ENCODE peak calls at places on chromosome 3, in nine cellular contexts. One of them, this sample, is unnamed.

GRCh38 chr3:19025441-19025840 is 122.9 kb upstream of the KCNH8 start:
- DNase-seq in tibial artery: no peak
- DNase-seq in heart right ventricle: no peak
- DNase-seq in H1: no peak
- DNase-seq in HL-60: no peak
- DNase-seq in breast epithelium: no peak
- DNase-seq in ovary: no peak
- DNase-seq in tibial nerve: no peak
- DNase-seq in psoas muscle: no peak
- DNase-seq in this sample: no peak

GRCh38 chr3:131903988-131904415 is 130.8 kb downstream of the CPNE4 start:
- DNase-seq in breast epithelium: no peak
- DNase-seq in psoas muscle: peak; percentile 9
- DNase-seq in ovary: no peak
- DNase-seq in tibial nerve: no peak
- DNase-seq in tibial artery: no peak
- DNase-seq in HL-60: no peak
- DNase-seq in H1: no peak
- DNase-seq in heart right ventricle: no peak
- DNase-seq in this sample: no peak

GRCh38 chr3:41304603-41305002 is 105.3 kb downstream of the CTNNB1 start:
- DNase-seq in HL-60: no peak
- DNase-seq in breast epithelium: no peak
- DNase-seq in heart right ventricle: no peak
- DNase-seq in tibial nerve: no peak
- DNase-seq in ovary: no peak
- DNase-seq in tibial artery: no peak
- DNase-seq in H1: no peak
- DNase-seq in psoas muscle: no peak
- DNase-seq in this sample: peak; percentile 50

GRCh38 chr3:37594873-37595783 is 266.6 kb upstream of the CTDSPL start:
- DNase-seq in tibial nerve: no peak
- DNase-seq in HL-60: no peak
- DNase-seq in tibial artery: no peak
- DNase-seq in breast epithelium: no peak
- DNase-seq in H1: no peak
- DNase-seq in ovary: no peak
- DNase-seq in heart right ventricle: no peak
- DNase-seq in psoas muscle: no peak
- DNase-seq in this sample: no peak

GRCh38 chr3:177574232-177574856 is 377.1 kb upstream of the TBL1XR1 start:
- DNase-seq in breast epithelium: no peak
- DNase-seq in H1: no peak
- DNase-seq in tibial nerve: no peak
- DNase-seq in heart right ventricle: no peak
- DNase-seq in tibial artery: no peak
- DNase-seq in HL-60: no peak
- DNase-seq in ovary: no peak
- DNase-seq in psoas muscle: no peak
- DNase-seq in this sample: no peak

GRCh38 chr3:17181413-17181907 is 296.7 kb downstream of the PLCL2 start:
- DNase-seq in tibial nerve: no peak
- DNase-seq in HL-60: no peak
- DNase-seq in ovary: no peak
- DNase-seq in tibial artery: no peak
- DNase-seq in breast epithelium: no peak
- DNase-seq in psoas muscle: no peak
- DNase-seq in heart right ventricle: no peak
- DNase-seq in H1: no peak
- DNase-seq in this sample: no peak

GRCh38 chr3:96750094-96750767 is 64.2 kb upstream of the EPHA6 start:
- DNase-seq in breast epithelium: no peak
- DNase-seq in tibial artery: no peak
- DNase-seq in ovary: no peak
- DNase-seq in tibial nerve: no peak
- DNase-seq in H1: no peak
- DNase-seq in heart right ventricle: no peak
- DNase-seq in psoas muscle: no peak
- DNase-seq in HL-60: no peak
- DNase-seq in this sample: no peak

GRCh38 chr3:120908030-120908802 is at the start of gene STXBP5L:
- DNase-seq in heart right ventricle: peak; percentile 60
- DNase-seq in ovary: peak; percentile 97
- DNase-seq in breast epithelium: peak; percentile 53
- DNase-seq in psoas muscle: peak; percentile 50
- DNase-seq in H1: peak; percentile 97
- DNase-seq in HL-60: peak; percentile 25
- DNase-seq in tibial nerve: no peak
- DNase-seq in tibial artery: peak; percentile 24
- DNase-seq in this sample: peak; percentile 89

GRCh38 chr3:184651945-184652344 is 59.9 kb downstream of the MAGEF1 start:
- DNase-seq in H1: no peak
- DNase-seq in ovary: no peak
- DNase-seq in tibial artery: no peak
- DNase-seq in heart right ventricle: no peak
- DNase-seq in tibial nerve: no peak
- DNase-seq in breast epithelium: peak; percentile 64
- DNase-seq in HL-60: no peak
- DNase-seq in psoas muscle: no peak
- DNase-seq in this sample: no peak

GRCh38 chr3:129160891-129161859 is at the start of gene ISY1:
- DNase-seq in H1: peak; percentile 67
- DNase-seq in ovary: peak; percentile 89
- DNase-seq in breast epithelium: peak; percentile 81
- DNase-seq in HL-60: peak; percentile 90
- DNase-seq in heart right ventricle: peak; percentile 87
- DNase-seq in tibial artery: peak; percentile 85
- DNase-seq in tibial nerve: peak; percentile 88
- DNase-seq in psoas muscle: peak; percentile 89
- DNase-seq in this sample: peak; percentile 89

GRCh38 chr3:27613846-27614500 is 108.2 kb downstream of the EOMES start:
- DNase-seq in psoas muscle: no peak
- DNase-seq in HL-60: no peak
- DNase-seq in tibial artery: no peak
- DNase-seq in tibial nerve: no peak
- DNase-seq in breast epithelium: no peak
- DNase-seq in ovary: no peak
- DNase-seq in H1: no peak
- DNase-seq in heart right ventricle: no peak
- DNase-seq in this sample: no peak

GRCh38 chr3:113212155-113212844 is 943 bp downstream of the BOC start:
- DNase-seq in psoas muscle: peak; percentile 36
- DNase-seq in ovary: peak; percentile 57
- DNase-seq in H1: no peak
- DNase-seq in tibial artery: peak; percentile 44
- DNase-seq in heart right ventricle: peak; percentile 33
- DNase-seq in tibial nerve: no peak
- DNase-seq in breast epithelium: no peak
- DNase-seq in HL-60: no peak
- DNase-seq in this sample: no peak

GRCh38 chr3:37693791-37694194 is 167.9 kb upstream of the CTDSPL start:
- DNase-seq in HL-60: no peak
- DNase-seq in tibial nerve: no peak
- DNase-seq in heart right ventricle: no peak
- DNase-seq in tibial artery: no peak
- DNase-seq in breast epithelium: no peak
- DNase-seq in H1: no peak
- DNase-seq in ovary: no peak
- DNase-seq in psoas muscle: no peak
- DNase-seq in this sample: no peak

GRCh38 chr3:114216186-114216970 is 21.0 kb downstream of the ZNF80 start:
- DNase-seq in ovary: no peak
- DNase-seq in tibial artery: no peak
- DNase-seq in tibial nerve: no peak
- DNase-seq in breast epithelium: no peak
- DNase-seq in H1: no peak
- DNase-seq in heart right ventricle: no peak
- DNase-seq in psoas muscle: no peak
- DNase-seq in HL-60: no peak
- DNase-seq in this sample: no peak
- H3K27ac ChIP-seq in ovary: no peak overlapping the region
- H3K27ac ChIP-seq in tibial artery: no peak overlapping the region
- H3K27ac ChIP-seq in tibial nerve: no peak overlapping the region
- H3K27ac ChIP-seq in breast epithelium: no peak overlapping the region
- H3K27ac ChIP-seq in H1: no peak overlapping the region
- H3K27ac ChIP-seq in heart right ventricle: no peak overlapping the region
- H3K27ac ChIP-seq in psoas muscle: no peak overlapping the region
- H3K27ac ChIP-seq in HL-60: no peak overlapping the region
- H3K27ac ChIP-seq in this sample: no peak overlapping the region

GRCh38 chr3:143295201-143296080 is 175.9 kb downstream of the CHST2 start:
- DNase-seq in ovary: no peak
- DNase-seq in tibial nerve: no peak
- DNase-seq in H1: no peak
- DNase-seq in psoas muscle: no peak
- DNase-seq in breast epithelium: no peak
- DNase-seq in HL-60: no peak
- DNase-seq in tibial artery: no peak
- DNase-seq in heart right ventricle: no peak
- DNase-seq in this sample: no peak

GRCh38 chr3:143287403-143287802 is 167.8 kb downstream of the CHST2 start:
- DNase-seq in breast epithelium: no peak
- DNase-seq in ovary: no peak
- DNase-seq in tibial artery: no peak
- DNase-seq in psoas muscle: no peak
- DNase-seq in H1: no peak
- DNase-seq in HL-60: no peak
- DNase-seq in tibial nerve: no peak
- DNase-seq in heart right ventricle: no peak
- DNase-seq in this sample: no peak

GRCh38 chr3:143288944-143289343 is 169.4 kb downstream of the CHST2 start:
- DNase-seq in psoas muscle: no peak
- DNase-seq in tibial artery: no peak
- DNase-seq in ovary: no peak
- DNase-seq in heart right ventricle: no peak
- DNase-seq in HL-60: no peak
- DNase-seq in H1: no peak
- DNase-seq in tibial nerve: no peak
- DNase-seq in breast epithelium: no peak
- DNase-seq in this sample: no peak

GRCh38 chr3:143294183-143294582 is 174.6 kb downstream of the CHST2 start:
- DNase-seq in H1: no peak
- DNase-seq in tibial nerve: no peak
- DNase-seq in breast epithelium: no peak
- DNase-seq in psoas muscle: no peak
- DNase-seq in HL-60: no peak
- DNase-seq in ovary: no peak
- DNase-seq in heart right ventricle: no peak
- DNase-seq in tibial artery: no peak
- DNase-seq in this sample: no peak

GRCh38 chr3:143291826-143292447 is 172.4 kb downstream of the CHST2 start:
- DNase-seq in breast epithelium: no peak
- DNase-seq in tibial artery: no peak
- DNase-seq in psoas muscle: no peak
- DNase-seq in HL-60: no peak
- DNase-seq in heart right ventricle: no peak
- DNase-seq in H1: no peak
- DNase-seq in ovary: peak; percentile 28
- DNase-seq in tibial nerve: no peak
- DNase-seq in this sample: no peak
- TF ChIP-seq CTCF in breast epithelium: no peak
- TF ChIP-seq CTCF in tibial artery: no peak
- TF ChIP-seq CTCF in psoas muscle: no peak
- TF ChIP-seq CTCF in HL-60: no peak
- TF ChIP-seq CTCF in heart right ventricle: no peak
- TF ChIP-seq CTCF in H1: no peak
- TF ChIP-seq CTCF in ovary: no peak
- TF ChIP-seq CTCF in tibial nerve: no peak
- TF ChIP-seq CTCF in this sample: no peak

GRCh38 chr3:10474847-10475246 is 30.5 kb downstream of the ATP2B2 start:
- DNase-seq in tibial artery: no peak
- DNase-seq in tibial nerve: no peak
- DNase-seq in ovary: no peak
- DNase-seq in H1: no peak
- DNase-seq in psoas muscle: no peak
- DNase-seq in heart right ventricle: no peak
- DNase-seq in breast epithelium: no peak
- DNase-seq in HL-60: no peak
- DNase-seq in this sample: no peak

GRCh38 chr3:10471337-10471721 is 34.1 kb downstream of the ATP2B2 start:
- DNase-seq in psoas muscle: no peak
- DNase-seq in ovary: no peak
- DNase-seq in tibial nerve: no peak
- DNase-seq in tibial artery: no peak
- DNase-seq in heart right ventricle: no peak
- DNase-seq in HL-60: no peak
- DNase-seq in breast epithelium: no peak
- DNase-seq in H1: no peak
- DNase-seq in this sample: no peak

GRCh38 chr3:10474439-10474723 is 31.0 kb downstream of the ATP2B2 start:
- DNase-seq in tibial nerve: no peak
- DNase-seq in tibial artery: no peak
- DNase-seq in heart right ventricle: no peak
- DNase-seq in breast epithelium: no peak
- DNase-seq in HL-60: no peak
- DNase-seq in psoas muscle: no peak
- DNase-seq in ovary: no peak
- DNase-seq in H1: no peak
- DNase-seq in this sample: no peak

GRCh38 chr3:10473581-10474438 is 31.6 kb downstream of the ATP2B2 start:
- DNase-seq in heart right ventricle: no peak
- DNase-seq in breast epithelium: no peak
- DNase-seq in tibial nerve: no peak
- DNase-seq in H1: no peak
- DNase-seq in psoas muscle: no peak
- DNase-seq in tibial artery: no peak
- DNase-seq in ovary: no peak
- DNase-seq in HL-60: no peak
- DNase-seq in this sample: no peak

GRCh38 chr3:10472877-10473440 is 32.4 kb downstream of the ATP2B2 start:
- DNase-seq in psoas muscle: no peak
- DNase-seq in breast epithelium: no peak
- DNase-seq in ovary: no peak
- DNase-seq in H1: no peak
- DNase-seq in tibial artery: no peak
- DNase-seq in tibial nerve: no peak
- DNase-seq in HL-60: no peak
- DNase-seq in heart right ventricle: no peak
- DNase-seq in this sample: no peak
- H3K27me3 ChIP-seq in psoas muscle: no peaks in the 10 kb centered on the region
- H3K27me3 ChIP-seq in breast epithelium: peaks cover 37% of the 10 kb centered on the region
- H3K27me3 ChIP-seq in ovary: no peaks in the 10 kb centered on the region
- H3K27me3 ChIP-seq in H1: no peaks in the 10 kb centered on the region
- H3K27me3 ChIP-seq in tibial artery: no peaks in the 10 kb centered on the region
- H3K27me3 ChIP-seq in tibial nerve: peaks cover 17% of the 10 kb centered on the region
- H3K27me3 ChIP-seq in HL-60: peaks cover 9% of the 10 kb centered on the region
- H3K27me3 ChIP-seq in heart right ventricle: peaks cover 32% of the 10 kb centered on the region
- H3K27me3 ChIP-seq in this sample: no peaks in the 10 kb centered on the region

DNA sequence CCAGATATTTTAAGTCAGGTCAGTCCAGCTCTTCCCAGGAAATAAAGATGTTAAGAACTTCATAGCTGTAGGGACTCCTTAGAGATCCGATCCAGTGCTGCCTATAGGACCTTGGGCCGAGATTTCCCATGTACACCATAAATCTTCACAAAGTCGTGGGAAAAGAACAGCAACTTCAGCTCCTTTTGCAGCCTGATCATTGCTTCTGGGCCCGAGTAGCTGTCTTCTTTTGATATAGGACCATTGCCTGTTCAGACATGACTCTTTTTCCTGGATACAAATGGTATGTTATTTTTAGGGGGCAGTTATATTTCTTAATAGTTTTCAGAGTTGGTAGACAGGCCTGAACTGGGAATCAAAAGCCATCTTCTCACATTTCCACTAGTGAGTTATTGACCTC is 20.5 kb downstream of the IL1RAP start:
- DNase-seq in ovary: no peak
- DNase-seq in H1: no peak
- DNase-seq in tibial artery: no peak
- DNase-seq in HL-60: no peak
- DNase-seq in heart right ventricle: no peak
- DNase-seq in tibial nerve: no peak
- DNase-seq in breast epithelium: no peak
- DNase-seq in psoas muscle: no peak
- DNase-seq in this sample: no peak
- H3K27ac ChIP-seq in ovary: no peak overlapping the region
- H3K27ac ChIP-seq in H1: no peak overlapping the region
- H3K27ac ChIP-seq in tibial artery: peak overlapping the region; percentile 30
- H3K27ac ChIP-seq in HL-60: no peak overlapping the region
- H3K27ac ChIP-seq in heart right ventricle: peak overlapping the region; percentile 48
- H3K27ac ChIP-seq in tibial nerve: peak overlapping the region; percentile 81
- H3K27ac ChIP-seq in breast epithelium: peak overlapping the region; percentile 70
- H3K27ac ChIP-seq in psoas muscle: no peak overlapping the region
- H3K27ac ChIP-seq in this sample: no peak overlapping the region

This sample was measured in dorsolateral prefrontal cortex.